ENCODE peak calls at places on chromosomes 2 and 18, in five cellular contexts. Q, M, V, K and N are unnamed samples.

GRCh38 chr2:140863713-140864112 is 1267.1 kb downstream of the LRP1B start:
- DNase-seq in K (peak), M (no peak), V (peak), Q (no peak), N (no peak)

GRCh38 chr2:6470518-6470917 is 395.2 kb downstream of the CMPK2 start:
- DNase-seq in M (no peak), K (no peak), Q (no peak), V (no peak), N (no peak)

GRCh38 chr18:5768454-5768853 is 126.9 kb downstream of the TMEM200C start:
- DNase-seq in K (no peak), Q (no peak), V (no peak), M (no peak), N (no peak)

GRCh38 chr2:55115795-55116597 is 65.7 kb upstream of the RTN4 start:
- DNase-seq in K (no peak), Q (no peak), M (no peak), V (no peak), N (no peak)

GRCh38 chr2:227482638-227483340 is 10.8 kb downstream of the AGFG1 start:
- DNase-seq in Q (no peak), V (no peak), M (no peak), K (no peak), N (peak)

GRCh38 chr2:4258563-4258962 is 555.2 kb downstream of the DCDC2C start:
- DNase-seq in Q (no peak), M (no peak), K (no peak), V (no peak), N (no peak)

GRCh38 chr2:36918307-36918706 is 48.0 kb downstream of the STRN start:
- DNase-seq in Q (no peak), V (no peak), K (no peak), M (no peak), N (no peak)

GRCh38 chr2:42086500-42086953 is 38.7 kb downstream of the PKDCC start:
- DNase-seq in K (no peak), V (peak), Q (no peak), M (no peak), N (no peak)

GRCh38 chr2:187934236-187934635 is 357.4 kb upstream of the GULP1 start:
- DNase-seq in K (no peak), M (no peak), Q (no peak), V (no peak), N (no peak)

GRCh38 chr18:47286776-47287410 is 35.4 kb upstream of the SKOR2 start:
- DNase-seq in K (no peak), M (no peak), Q (no peak), V (no peak), N (no peak)

GRCh38 chr2:156473445-156473844 is 37.3 kb downstream of the GPD2 start:
- DNase-seq in K (no peak), Q (no peak), M (no peak), V (no peak), N (no peak)

GRCh38 chr18:26568926-26569700 is 20.8 kb upstream of the KCTD1 start:
- DNase-seq in Q (no peak), M (no peak), K (no peak), V (no peak), N (no peak)